ENCODE peak calls at places on chromosomes 3 and 15, in seven cellular contexts. M is psoas muscle, I is AG09319, G is Peyer's patch, A is spleen, L is IMR-90, J is colonic mucosa. O is an unnamed sample.
A peak's percentile ranks its signal among the peaks of the same experiment; 100 is the strongest.

GRCh38 chr3:14156843-14157561 is 21.4 kb downstream of the XPC start:
- DNase-seq in M (peak; percentile 68), I (no peak), G (no peak), A (no peak), L (no peak), J (no peak), O (no peak)

GRCh38 chr15:76162050-76162425 is 102.3 kb downstream of the TMEM266 start:
- DNase-seq in M (no peak), I (no peak), G (no peak), A (no peak), L (no peak), J (no peak), O (no peak)

GRCh38 chr15:42371125-42371524 is 11.8 kb downstream of the CAPN3 start:
- DNase-seq in M (no peak), I (no peak), G (no peak), A (no peak), L (peak; percentile 37), J (no peak), O (no peak)

GRCh38 chr3:85567074-85567676 is 608.4 kb downstream of the CADM2 start:
- DNase-seq in M (no peak), I (no peak), G (no peak), A (no peak), L (peak; percentile 29), J (peak; percentile 42), O (no peak)

GRCh38 chr3:115252679-115253078 is 105.6 kb upstream of the ZBTB20 start:
- DNase-seq in M (no peak), I (no peak), G (no peak), A (no peak), L (no peak), J (no peak), O (no peak)

GRCh38 chr3:2303567-2303966 is 204.9 kb downstream of the CNTN4 start:
- DNase-seq in M (no peak), I (no peak), G (no peak), A (no peak), L (no peak), J (peak; percentile 34), O (no peak)

GRCh38 chr3:5330152-5330810 is 142.8 kb downstream of the EDEM1 start:
- DNase-seq in M (no peak), I (no peak), G (no peak), A (no peak), L (peak; percentile 90), J (no peak), O (no peak)

GRCh38 chr3:105835606-105836005 is 33.2 kb downstream of the CBLB start:
- DNase-seq in M (no peak), I (no peak), G (no peak), A (no peak), L (no peak), J (no peak), O (no peak)

GRCh38 chr15:101315736-101316135 is 20.7 kb upstream of the SNRPA1 start:
- DNase-seq in M (no peak), I (no peak), G (no peak), A (peak; percentile 70), L (no peak), J (no peak), O (no peak)

GRCh38 chr3:62607287-62608029 is 234.1 kb upstream of the FEZF2 start:
- DNase-seq in M (no peak), I (no peak), G (no peak), A (no peak), L (peak; percentile 28), J (no peak), O (peak; percentile 59)

GRCh38 chr3:14352002-14352627 is 50.3 kb upstream of the SLC6A6 start:
- DNase-seq in M (no peak), I (no peak), G (no peak), A (no peak), L (peak; percentile 7), J (no peak), O (no peak)

GRCh38 chr3:149638401-149639092 is 19.3 kb downstream of the WWTR1 start:
- DNase-seq in M (no peak), I (peak; percentile 67), G (no peak), A (no peak), L (peak; percentile 88), J (no peak), O (no peak)

GRCh38 chr3:11464356-11464755 is 179.4 kb downstream of the VGLL4 start:
- DNase-seq in M (no peak), I (no peak), G (no peak), A (no peak), L (no peak), J (no peak), O (no peak)

GRCh38 chr3:72336821-72337479 is 511.3 kb downstream of the SHQ1 start:
- DNase-seq in M (peak; percentile 87), I (no peak), G (peak; percentile 86), A (peak; percentile 75), L (peak; percentile 46), J (peak; percentile 87), O (no peak)

GRCh38 chr15:31485911-31486461 is 159.4 kb downstream of the KLF13 start:
- DNase-seq in M (no peak), I (no peak), G (no peak), A (no peak), L (no peak), J (peak; percentile 16), O (no peak)

GRCh38 chr15:101175396-101175795 is 76.5 kb downstream of the CHSY1 start:
- DNase-seq in M (no peak), I (no peak), G (no peak), A (peak; percentile 84), L (no peak), J (no peak), O (no peak)

GRCh38 chr3:60017631-60018030 is 967.8 kb upstream of the CFAP20DC start:
- DNase-seq in M (no peak), I (no peak), G (no peak), A (no peak), L (no peak), J (no peak), O (no peak)

GRCh38 chr3:69739204-69740102 is at the start of gene MITF:
- DNase-seq in M (peak; percentile 96), I (peak; percentile 71), G (peak; percentile 89), A (peak; percentile 91), L (peak; percentile 88), J (peak; percentile 95), O (peak; percentile 59)

GRCh38 chr3:100269410-100270217 is 8.8 kb downstream of the TBC1D23 start:
- DNase-seq in M (no peak), I (peak; percentile 81), G (no peak), A (no peak), L (peak; percentile 94), J (no peak), O (peak; percentile 87)

GRCh38 chr15:41987246-41987924 is 15.0 kb upstream of the EHD4 start:
- DNase-seq in M (peak; percentile 23), I (no peak), G (no peak), A (peak; percentile 50), L (no peak), J (no peak), O (no peak)

GRCh38 chr3:78589242-78589641 is 1178.6 kb downstream of the ROBO1 start:
- DNase-seq in M (no peak), I (no peak), G (no peak), A (no peak), L (no peak), J (no peak), O (no peak)

GRCh38 chr3:94246136-94246535 is 183.3 kb downstream of the NSUN3 start:
- DNase-seq in M (no peak), I (no peak), G (no peak), A (no peak), L (no peak), J (no peak), O (no peak)

GRCh38 chr15:70245932-70246622 is 148.4 kb upstream of the TLE3 start:
- DNase-seq in M (no peak), I (no peak), G (no peak), A (peak; percentile 75), L (peak; percentile 11), J (no peak), O (no peak)

GRCh38 chr3:24680214-24680967 is 185.7 kb upstream of the THRB start:
- DNase-seq in M (peak; percentile 84), I (no peak), G (peak; percentile 73), A (peak; percentile 81), L (no peak), J (peak; percentile 72), O (no peak)

GRCh38 chr3:130992344-130992743 is 34.3 kb downstream of the ASTE1 start:
- DNase-seq in M (no peak), I (no peak), G (no peak), A (no peak), L (no peak), J (no peak), O (no peak)

GRCh38 chr3:100941046-100941445 is 52.2 kb downstream of the ABI3BP start:
- DNase-seq in M (peak; percentile 55), I (no peak), G (no peak), A (no peak), L (no peak), J (no peak), O (no peak)

GRCh38 chr15:48062476-48062875 is 58.3 kb upstream of the SLC24A5 start:
- DNase-seq in M (no peak), I (no peak), G (no peak), A (no peak), L (peak; percentile 61), J (no peak), O (no peak)

DNA sequence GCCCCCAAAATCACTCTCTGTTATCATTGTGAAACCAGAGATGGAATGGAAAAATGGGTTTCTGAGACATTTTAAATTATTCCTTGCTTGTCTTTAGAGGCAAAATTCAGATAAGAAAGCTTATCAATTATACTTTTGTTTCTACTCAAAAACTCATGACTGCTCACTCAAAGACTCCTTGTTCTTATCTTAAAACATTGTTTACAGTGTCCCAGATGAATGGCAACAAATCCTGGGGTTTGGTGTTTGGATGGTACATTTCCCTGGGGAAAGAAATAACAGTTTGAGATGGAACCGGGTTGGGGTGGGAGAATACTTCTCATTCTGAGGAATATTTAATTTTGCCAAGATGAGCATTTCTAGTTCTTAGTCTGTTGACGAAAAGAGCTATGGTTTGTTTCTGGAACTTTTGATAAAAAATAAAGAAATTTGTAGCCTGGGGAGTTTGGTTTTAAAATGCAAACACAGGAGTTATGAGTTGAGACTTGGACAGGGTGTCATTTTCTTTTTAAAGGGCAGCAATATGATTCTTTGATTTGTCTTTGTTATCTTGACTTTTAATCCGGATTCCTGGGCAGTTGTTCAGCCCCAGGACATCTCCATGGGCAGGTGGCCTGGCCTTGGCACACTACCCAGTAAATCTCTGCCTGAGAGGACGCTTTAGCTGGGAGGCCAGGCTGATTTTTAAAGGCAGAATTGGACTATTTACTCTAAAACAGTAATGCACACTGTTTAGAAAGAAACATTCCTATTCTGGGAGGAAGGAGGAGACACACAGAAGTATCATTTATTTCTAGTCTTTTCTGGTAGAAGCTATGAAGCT is 32.4 kb downstream of the BTD start:
- DNase-seq in M (no peak), I (no peak), G (no peak), A (no peak), L (peak; percentile 47), J (no peak), O (no peak)
- TF ChIP-seq CTCF in M (no peak), I (no peak), G (no peak), A (no peak), L (no peak), J (no peak), O (no peak)

GRCh38 chr3:119559441-119559963 is at the start of gene CD80:
- DNase-seq in M (peak; percentile 54), I (peak; percentile 10), G (peak; percentile 50), A (peak; percentile 83), L (peak; percentile 38), J (peak; percentile 70), O (peak; percentile 7)
- TF ChIP-seq CTCF in M (no peak), I (peak; percentile 46), G (peak; percentile 44), A (peak; percentile 56), L (peak; percentile 27), J (peak; percentile 28), O (peak; percentile 51)

GRCh38 chr15:78438595-78439285 is 724 bp downstream of the IREB2 start:
- DNase-seq in M (no peak), I (no peak), G (no peak), A (no peak), L (no peak), J (no peak), O (no peak)
- TF ChIP-seq CTCF in M (no peak), I (peak; percentile 41), G (no peak), A (no peak), L (peak; percentile 28), J (no peak), O (peak; percentile 46)

GRCh38 chr15:66046751-66047150 is 177.5 kb downstream of the RAB11A start:
- DNase-seq in M (no peak), I (no peak), G (no peak), A (no peak), L (no peak), J (no peak), O (no peak)
- TF ChIP-seq CTCF in M (no peak), I (no peak), G (peak; percentile 15), A (no peak), L (no peak), J (no peak), O (no peak)

O was measured in AG09309.